ENCODE peak calls at places on chromosomes 1 and 21, in six cellular contexts. H, U, X, E, W and J are unnamed samples.

GRCh38 chr1:54011316-54012007 is 6.5 kb downstream of the LDLRAD1 start:
- DNase-seq in H (no peak), U (no peak), X (no peak), E (peak; percentile 7), W (no peak), J (no peak)

GRCh38 chr1:221316491-221317056 is 425.3 kb downstream of the DUSP10 start:
- DNase-seq in H (no peak), U (no peak), X (no peak), E (no peak), W (no peak), J (no peak)

GRCh38 chr1:34019741-34020552 is 145.1 kb downstream of the CSMD2 start:
- DNase-seq in H (no peak), U (no peak), X (no peak), E (no peak), W (no peak), J (no peak)

GRCh38 chr1:38860464-38860816 is 868 bp upstream of the RRAGC start:
- DNase-seq in H (no peak), U (no peak), X (no peak), E (no peak), W (no peak), J (peak; percentile 21)

GRCh38 chr1:241702436-241702835 is 50.4 kb downstream of the WDR64 start:
- DNase-seq in H (no peak), U (no peak), X (no peak), E (no peak), W (no peak), J (no peak)

GRCh38 chr1:29292344-29292743 is 56.0 kb downstream of the PTPRU start:
- DNase-seq in H (no peak), U (no peak), X (no peak), E (no peak), W (no peak), J (no peak)

GRCh38 chr1:3652538-3653285 is 396 bp downstream of the TP73 start:
- DNase-seq in H (no peak), U (peak; percentile 44), X (no peak), E (peak; percentile 76), W (no peak), J (no peak)

GRCh38 chr1:34825455-34826081 is 32.8 kb downstream of the GJA4 start:
- DNase-seq in H (no peak), U (no peak), X (peak; percentile 75), E (peak; percentile 86), W (no peak), J (peak; percentile 7)

GRCh38 chr1:205275133-205275532 is 46.4 kb downstream of the NUAK2 start:
- DNase-seq in H (no peak), U (no peak), X (peak; percentile 88), E (no peak), W (no peak), J (peak; percentile 72)

GRCh38 chr1:206693029-206693428 is 8.3 kb downstream of the MAPKAPK2 start:
- DNase-seq in H (peak; percentile 95), U (peak; percentile 44), X (peak; percentile 61), E (no peak), W (peak; percentile 78), J (no peak)

GRCh38 chr1:3680488-3681230 is 28.3 kb downstream of the TP73 start:
- DNase-seq in H (no peak), U (peak; percentile 29), X (no peak), E (no peak), W (no peak), J (no peak)

GRCh38 chr1:171794085-171794484 is 12.6 kb downstream of the METTL13 start:
- DNase-seq in H (no peak), U (no peak), X (no peak), E (no peak), W (no peak), J (no peak)

GRCh38 chr1:192527950-192528349 is 47.6 kb upstream of the RGS1 start:
- DNase-seq in H (no peak), U (no peak), X (no peak), E (no peak), W (no peak), J (no peak)

GRCh38 chr1:62725255-62725654 is 37.1 kb upstream of the DOCK7 start:
- DNase-seq in H (no peak), U (no peak), X (no peak), E (no peak), W (no peak), J (peak; percentile 17)

GRCh38 chr1:151372411-151372934 is at the start of gene SELENBP1:
- DNase-seq in H (peak; percentile 96), U (peak; percentile 84), X (peak; percentile 96), E (no peak), W (peak; percentile 89), J (peak; percentile 98)

GRCh38 chr1:1510912-1511532 is 940 bp upstream of the ATAD3A start:
- DNase-seq in H (no peak), U (peak; percentile 63), X (no peak), E (peak; percentile 52), W (no peak), J (peak; percentile 17)

GRCh38 chr21:38758815-38759214 is 46.9 kb upstream of the ETS2 start:
- DNase-seq in H (no peak), U (no peak), X (peak; percentile 55), E (peak; percentile 61), W (no peak), J (no peak)

GRCh38 chr1:247431643-247432042 is 15.7 kb downstream of the NLRP3 start:
- DNase-seq in H (no peak), U (peak; percentile 25), X (no peak), E (no peak), W (no peak), J (no peak)

GRCh38 chr1:201447911-201448871 is 20.8 kb downstream of the PHLDA3 start:
- DNase-seq in H (peak; percentile 93), U (peak; percentile 86), X (peak; percentile 81), E (peak; percentile 80), W (peak; percentile 67), J (peak; percentile 63)

GRCh38 chr21:27643326-27643725 is 676.4 kb upstream of the ADAMTS5 start:
- DNase-seq in H (no peak), U (no peak), X (no peak), E (no peak), W (no peak), J (no peak)

GRCh38 chr1:204211021-204211420 is 2.8 kb downstream of the GOLT1A start:
- DNase-seq in H (no peak), U (no peak), X (no peak), E (no peak), W (no peak), J (no peak)

GRCh38 chr1:20209471-20209870 is 23.2 kb upstream of the PLA2G2C start:
- DNase-seq in H (no peak), U (no peak), X (no peak), E (no peak), W (no peak), J (no peak)

GRCh38 chr1:240109130-240109529 is 17.4 kb downstream of the FMN2 start:
- DNase-seq in H (no peak), U (no peak), X (no peak), E (no peak), W (no peak), J (no peak)

GRCh38 chr1:56547977-56548376 is 31.4 kb downstream of the PLPP3 start:
- DNase-seq in H (no peak), U (no peak), X (peak; percentile 38), E (no peak), W (no peak), J (peak; percentile 54)
- H3K4me1 ChIP-seq in H (no peaks in the 10 kb centered on the region), U (no peaks in the 10 kb centered on the region), X (peaks cover 58% of the 10 kb centered on the region), E (peaks cover 44% of the 10 kb centered on the region), W (peaks cover 18% of the 10 kb centered on the region), J (peaks cover 4% of the 10 kb centered on the region)

GRCh38 chr1:7478142-7478796 is 292.8 kb upstream of the VAMP3 start:
- DNase-seq in H (no peak), U (no peak), X (no peak), E (peak; percentile 89), W (no peak), J (no peak)

GRCh38 chr1:7477593-7477992 is 293.5 kb upstream of the VAMP3 start:
- DNase-seq in H (no peak), U (no peak), X (no peak), E (no peak), W (no peak), J (no peak)

GRCh38 chr1:7478797-7479499 is 292.1 kb upstream of the VAMP3 start:
- DNase-seq in H (peak; percentile 94), U (no peak), X (peak; percentile 68), E (no peak), W (peak; percentile 93), J (peak; percentile 34)

GRCh38 chr1:7481194-7481593 is 289.9 kb upstream of the VAMP3 start:
- DNase-seq in H (no peak), U (no peak), X (no peak), E (no peak), W (no peak), J (no peak)

DNA sequence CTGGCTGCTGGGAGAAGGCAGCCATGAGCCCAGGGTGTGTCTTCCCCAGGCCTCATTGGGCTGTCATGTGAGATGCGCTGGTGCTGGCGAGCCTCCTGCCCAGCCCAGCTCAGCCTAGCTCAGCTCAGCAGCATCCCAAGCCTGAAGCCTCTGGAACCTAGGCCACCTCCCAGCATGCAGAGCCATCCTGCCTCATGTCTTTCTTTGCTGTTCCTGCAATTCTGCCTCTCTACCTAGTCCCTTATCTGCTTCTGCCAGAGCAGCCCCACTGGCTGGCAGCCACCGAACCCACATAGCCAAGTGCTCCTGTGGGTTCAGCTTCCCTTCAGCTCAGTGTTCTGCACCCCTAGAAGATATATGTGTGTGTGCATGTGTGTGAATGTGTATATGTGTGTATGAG is 291.6 kb upstream of the VAMP3 start:
- DNase-seq in H (no peak), U (no peak), X (no peak), E (no peak), W (no peak), J (no peak)
- H3K27ac ChIP-seq in H (peak overlapping the region; percentile 39), U (no peak overlapping the region), X (no peak overlapping the region), E (no peak overlapping the region), W (peak overlapping the region; percentile 58), J (no peak overlapping the region)

GRCh38 chr1:152880907-152881306 is 2.8 kb downstream of the SMCP start:
- DNase-seq in H (no peak), U (no peak), X (no peak), E (no peak), W (no peak), J (peak; percentile 8)
- H3K9me3 ChIP-seq in H (no peaks in the 10 kb centered on the region), U (no peaks in the 10 kb centered on the region), X (no peaks in the 10 kb centered on the region), E (no peaks in the 10 kb centered on the region), W (no peaks in the 10 kb centered on the region), J (no peaks in the 10 kb centered on the region)

DNA sequence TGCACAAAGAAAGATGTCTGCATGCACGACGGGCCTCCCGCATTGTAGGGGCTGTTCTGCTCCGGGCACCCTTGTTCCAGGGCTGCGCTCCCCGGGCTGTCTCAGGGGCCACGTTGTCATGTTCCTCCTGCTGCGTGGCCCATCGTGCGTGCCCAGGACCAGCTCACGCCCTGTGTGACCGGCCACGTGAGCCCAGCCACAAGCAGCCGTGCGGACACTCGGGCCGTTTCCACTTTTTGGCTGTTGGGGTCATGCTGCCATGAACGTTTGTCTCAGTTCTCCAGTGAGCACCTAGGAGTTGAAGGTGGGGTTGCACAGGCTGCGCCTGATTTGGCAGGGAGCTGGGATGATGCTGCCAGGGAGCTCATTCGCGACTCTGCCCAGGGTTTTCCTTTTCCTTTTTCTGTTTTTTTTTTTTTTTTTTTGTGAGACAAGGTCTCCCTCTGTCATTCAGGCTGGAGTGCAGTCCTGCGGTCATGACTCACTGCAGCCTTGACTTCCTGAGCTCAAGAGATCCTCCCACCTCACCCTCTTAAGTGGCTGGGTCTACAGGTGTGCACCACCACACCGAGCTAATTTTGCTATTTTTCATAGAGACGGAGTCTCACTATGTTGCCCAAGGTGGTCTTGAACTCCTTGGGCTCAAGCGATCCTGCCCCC is 17.4 kb downstream of the PDXK start:
- DNase-seq in H (peak; percentile 60), U (no peak), X (no peak), E (no peak), W (no peak), J (no peak)
- H3K4me1 ChIP-seq in H (no peaks in the 10 kb centered on the region), U (peaks cover 19% of the 10 kb centered on the region), X (peaks cover 36% of the 10 kb centered on the region), E (peaks cover under 1% of the 10 kb centered on the region), W (no peaks in the 10 kb centered on the region), J (peaks cover 5% of the 10 kb centered on the region)

GRCh38 chr1:23634518-23634839 is 57.1 kb upstream of the RPL11 start:
- DNase-seq in H (no peak), U (no peak), X (no peak), E (no peak), W (no peak), J (no peak)
- H3K27ac ChIP-seq in H (peak overlapping the region; percentile 73), U (no peak overlapping the region), X (peak overlapping the region; percentile 73), E (peak overlapping the region; percentile 93), W (no peak overlapping the region), J (no peak overlapping the region)